ENCODE peak calls at places on chromosome 7, in six cellular contexts. S is HCT116, I is prostate gland, O is right lobe of liver, Y is thyroid gland, N is spleen. E is an unnamed sample.

GRCh38 chr7:41328544-41328943 is 374.3 kb downstream of the INHBA start:
- DNase-seq in O (no peak), S (no peak), N (no peak), Y (no peak), I (no peak), E (no peak)

GRCh38 chr7:141974831-141975230 is 1.3 kb upstream of the TAS2R38 start:
- DNase-seq in Y (peak; percentile 2), S (peak; percentile 28), I (no peak), N (no peak), O (no peak), E (no peak)

GRCh38 chr7:42492895-42493294 is 255.9 kb upstream of the GLI3 start:
- DNase-seq in Y (no peak), N (no peak), S (no peak), O (no peak), I (no peak), E (no peak)

GRCh38 chr7:106218546-106218945 is 66.2 kb downstream of the NAMPT start:
- DNase-seq in N (no peak), S (no peak), Y (no peak), I (no peak), O (no peak), E (no peak)

GRCh38 chr7:70032673-70033072 is 434.4 kb downstream of the AUTS2 start:
- DNase-seq in I (no peak), O (no peak), S (no peak), N (no peak), Y (no peak), E (no peak)

GRCh38 chr7:42104694-42105093 is 132.3 kb downstream of the GLI3 start:
- DNase-seq in Y (no peak), O (no peak), S (no peak), N (no peak), I (no peak), E (no peak)

GRCh38 chr7:113521468-113521867 is 397.3 kb downstream of the PPP1R3A start:
- DNase-seq in I (no peak), N (no peak), S (no peak), Y (no peak), O (no peak), E (no peak)

GRCh38 chr7:290554-291301 is 758 bp downstream of the FOXL3 start:
- DNase-seq in I (no peak), S (no peak), Y (no peak), N (peak; percentile 47), O (no peak), E (no peak)

GRCh38 chr7:101146-101545 is 91.2 kb upstream of the FAM20C start:
- DNase-seq in Y (no peak), N (no peak), I (no peak), O (no peak), S (no peak), E (no peak)

GRCh38 chr7:56287429-56288138 is 171.4 kb upstream of the NUPR2 start:
- DNase-seq in N (peak; percentile 76), S (no peak), O (no peak), I (no peak), Y (peak; percentile 90), E (no peak)

GRCh38 chr7:46654546-46655443 is 733.7 kb upstream of the IGFBP3 start:
- DNase-seq in I (no peak), Y (no peak), O (no peak), S (no peak), N (no peak), E (no peak)

GRCh38 chr7:42883950-42884349 is 27.9 kb downstream of the C7orf25 start:
- DNase-seq in I (peak; percentile 63), Y (peak; percentile 96), N (peak; percentile 83), O (no peak), S (no peak), E (no peak)

GRCh38 chr7:98870071-98870651 is 347 bp upstream of the TMEM130 start:
- DNase-seq in Y (peak; percentile 21), O (no peak), N (peak; percentile 88), I (no peak), S (no peak), E (no peak)

GRCh38 chr7:16063691-16064090 is 357.6 kb downstream of the CRPPA start:
- DNase-seq in S (no peak), N (no peak), Y (no peak), I (no peak), O (no peak), E (no peak)

GRCh38 chr7:26533163-26533562 is 241.5 kb downstream of the SNX10 start:
- DNase-seq in N (no peak), I (no peak), Y (no peak), O (no peak), S (no peak), E (no peak)

GRCh38 chr7:5452470-5452899 is 28.9 kb upstream of the TNRC18 start:
- DNase-seq in S (no peak), N (no peak), Y (no peak), I (no peak), O (no peak), E (no peak)

GRCh38 chr7:94266278-94266677 is 128.4 kb upstream of the COL1A2 start:
- DNase-seq in N (no peak), I (no peak), Y (no peak), O (no peak), S (no peak), E (no peak)

GRCh38 chr7:18900236-18900635 is 217.2 kb downstream of the TWIST1 start:
- DNase-seq in Y (no peak), N (no peak), O (no peak), I (no peak), S (no peak), E (no peak)

GRCh38 chr7:141500608-141501007 is 50.6 kb upstream of the AGK start:
- DNase-seq in Y (no peak), S (no peak), I (no peak), O (no peak), N (no peak), E (no peak)

GRCh38 chr7:127674361-127674760 is 22.4 kb downstream of the SND1 start:
- DNase-seq in N (no peak), I (no peak), S (no peak), Y (no peak), O (no peak), E (no peak)

GRCh38 chr7:126845331-126845730 is 407.4 kb downstream of the GRM8 start:
- DNase-seq in I (no peak), N (no peak), Y (no peak), O (no peak), S (no peak), E (no peak)

GRCh38 chr7:81111781-81112540 is 193.1 kb upstream of the SEMA3C start:
- DNase-seq in O (no peak), Y (no peak), N (no peak), I (no peak), S (no peak), E (no peak)

GRCh38 chr7:68187549-68187948 is 1190.9 kb downstream of the TYW1 start:
- DNase-seq in S (no peak), N (peak; percentile 20), O (no peak), Y (no peak), I (no peak), E (no peak)

GRCh38 chr7:140322759-140323158 is 75.6 kb downstream of the SLC37A3 start:
- DNase-seq in N (no peak), Y (no peak), S (no peak), I (no peak), O (no peak), E (no peak)
- TF ChIP-seq POLR2A in N (no peak), Y (no peak), S (no peak), I (no peak), O (no peak), E (no peak)

DNA sequence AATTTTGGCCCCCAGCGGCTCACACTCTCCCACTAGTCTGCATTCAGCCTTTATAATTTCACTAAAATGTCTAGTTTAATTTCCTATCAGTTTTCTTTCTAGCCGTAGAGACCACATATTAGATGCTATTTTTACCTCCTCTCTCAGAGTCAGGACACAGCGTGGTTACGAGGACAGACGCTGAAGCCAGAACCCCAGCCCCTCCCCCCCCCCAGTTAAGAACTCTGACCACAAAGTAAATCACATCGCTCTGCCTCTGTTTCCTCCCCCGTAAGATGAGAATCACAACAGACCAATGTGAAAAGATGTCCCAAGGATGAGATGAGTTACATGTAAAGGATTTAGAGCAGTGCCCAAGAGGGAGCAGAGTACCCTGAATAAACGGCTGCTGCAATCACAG is 11.1 kb upstream of the TARP start:
- DNase-seq in I (no peak), Y (no peak), N (no peak), O (no peak), S (no peak), E (no peak)
- H3K4me3 ChIP-seq in I (no peak overlapping the region), Y (no peak overlapping the region), N (no peak overlapping the region), O (no peak overlapping the region), S (no peak overlapping the region), E (no peak overlapping the region)

GRCh38 chr7:11625669-11626068 is 206.3 kb downstream of the THSD7A start:
- DNase-seq in N (no peak), Y (no peak), S (no peak), O (no peak), I (no peak), E (no peak)

GRCh38 chr7:11633325-11633724 is 198.7 kb downstream of the THSD7A start:
- DNase-seq in O (no peak), S (no peak), N (no peak), I (no peak), Y (no peak), E (no peak)

GRCh38 chr7:11636274-11636673 is 195.7 kb downstream of the THSD7A start:
- DNase-seq in I (no peak), Y (no peak), N (no peak), S (no peak), O (no peak), E (no peak)

DNA sequence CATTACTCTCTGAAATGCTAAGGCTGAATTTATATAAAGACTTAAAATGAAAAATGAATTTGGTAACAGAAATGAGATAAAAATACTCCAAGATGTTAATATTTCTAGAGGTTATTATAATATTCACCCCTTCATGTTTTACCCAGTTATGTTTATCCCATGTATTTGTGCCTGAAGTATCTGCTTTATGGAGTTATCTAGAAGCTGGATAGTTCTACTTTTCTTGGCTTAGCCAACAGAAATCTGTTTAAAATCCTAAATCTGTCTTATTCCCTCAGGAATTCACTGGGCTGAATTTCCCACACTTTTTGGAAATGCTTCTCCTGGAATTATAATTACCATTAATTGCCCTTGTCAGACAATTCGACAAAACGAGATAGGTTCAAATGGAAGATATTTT is 201.6 kb downstream of the THSD7A start:
- DNase-seq in S (no peak), Y (no peak), O (no peak), I (no peak), N (no peak), E (no peak)
- H3K27me3 ChIP-seq in S (no peaks in the 10 kb centered on the region), Y (no peaks in the 10 kb centered on the region), O (no peaks in the 10 kb centered on the region), I (no peaks in the 10 kb centered on the region), N (no peaks in the 10 kb centered on the region), E (no peaks in the 10 kb centered on the region)

DNA sequence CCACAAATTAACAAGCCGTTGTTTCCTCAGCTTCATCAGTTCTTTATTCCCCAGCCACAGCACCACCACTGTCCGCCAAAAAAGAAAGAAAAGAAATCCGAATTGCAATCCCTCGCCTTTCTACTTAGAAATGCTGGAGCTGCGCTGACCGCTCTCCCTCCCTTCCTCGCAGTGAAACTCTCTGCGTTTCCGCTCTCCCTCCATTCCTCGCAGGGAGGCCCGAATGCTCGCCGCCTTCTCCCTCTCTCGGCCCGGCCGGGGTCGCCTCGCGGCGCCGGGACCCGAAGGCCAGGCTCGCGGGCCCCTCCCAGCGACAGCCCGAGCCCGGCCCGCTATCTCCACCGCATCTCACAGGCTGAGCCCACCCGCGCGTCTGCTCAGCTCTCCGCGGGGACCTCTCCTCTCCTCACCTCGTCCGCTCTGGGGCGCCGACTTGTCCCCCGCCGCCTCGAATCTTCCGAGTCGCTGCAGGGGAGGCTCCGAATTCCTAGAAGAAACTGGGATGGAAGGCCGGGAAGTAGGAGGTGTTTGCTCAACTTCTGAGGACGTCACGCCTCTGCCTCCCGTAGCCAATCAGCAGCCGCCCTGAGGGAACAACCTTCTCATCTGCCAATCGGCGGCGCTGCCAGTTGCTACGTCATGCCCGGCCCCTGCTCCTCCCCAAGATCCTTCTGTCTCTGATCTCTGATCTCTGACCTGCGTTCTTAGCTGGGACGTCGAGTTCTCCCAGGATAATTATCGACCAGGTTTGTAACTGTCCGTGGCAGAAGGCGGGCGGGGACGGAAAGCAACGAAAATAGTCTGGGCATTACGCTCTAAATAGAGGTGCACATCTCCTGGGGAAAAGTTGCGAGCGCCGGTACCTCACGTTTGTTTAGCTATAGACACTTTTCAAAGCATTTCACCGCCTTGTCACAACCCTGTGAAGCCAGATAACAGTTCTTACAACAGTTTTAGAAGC is at the start of gene AASS:
- DNase-seq in Y (peak; percentile 98), I (peak; percentile 99), O (peak; percentile 99), N (peak; percentile 95), S (peak; percentile 80), E (peak; percentile 99)
- TF ChIP-seq POLR2A in Y (no peak), I (peak; percentile 72), O (peak; percentile 58), N (no peak), S (no peak), E (peak; percentile 66)